ENCODE peak calls at places on chromosomes 3 and 15, in six cellular contexts. One of them, this sample, is unnamed.

GRCh38 chr3:172550347-172550943 is 27.2 kb upstream of the TNFSF10 start:
- DNase-seq in HCT116: peak; percentile 69
- DNase-seq in stomach: no peak
- DNase-seq in tibial nerve: no peak
- DNase-seq in IMR-90: peak; percentile 98
- DNase-seq in heart left ventricle: no peak
- DNase-seq in this sample: no peak

GRCh38 chr3:187318819-187319616 is 27.5 kb upstream of the MASP1 start:
- DNase-seq in HCT116: peak; percentile 42
- DNase-seq in stomach: peak; percentile 39
- DNase-seq in tibial nerve: peak; percentile 60
- DNase-seq in IMR-90: peak; percentile 73
- DNase-seq in heart left ventricle: no peak
- DNase-seq in this sample: no peak

GRCh38 chr3:139520028-139520737 is 19.4 kb downstream of the RBP1 start:
- DNase-seq in HCT116: peak; percentile 69
- DNase-seq in stomach: no peak
- DNase-seq in tibial nerve: no peak
- DNase-seq in IMR-90: peak; percentile 38
- DNase-seq in heart left ventricle: no peak
- DNase-seq in this sample: no peak

GRCh38 chr15:29522373-29523276 is 253.0 kb upstream of the NSMCE3 start:
- DNase-seq in HCT116: no peak
- DNase-seq in stomach: no peak
- DNase-seq in tibial nerve: no peak
- DNase-seq in IMR-90: no peak
- DNase-seq in heart left ventricle: no peak
- DNase-seq in this sample: no peak

GRCh38 chr3:193782280-193782654 is 189.3 kb downstream of the OPA1 start:
- DNase-seq in HCT116: peak; percentile 80
- DNase-seq in stomach: peak; percentile 77
- DNase-seq in tibial nerve: no peak
- DNase-seq in IMR-90: no peak
- DNase-seq in heart left ventricle: no peak
- DNase-seq in this sample: no peak

GRCh38 chr3:149180057-149180573 is 41.5 kb downstream of the CP start:
- DNase-seq in HCT116: peak; percentile 75
- DNase-seq in stomach: peak; percentile 44
- DNase-seq in tibial nerve: peak; percentile 98
- DNase-seq in IMR-90: peak; percentile 100
- DNase-seq in heart left ventricle: peak; percentile 61
- DNase-seq in this sample: peak; percentile 54

GRCh38 chr15:74240002-74240568 is 4.0 kb downstream of the CCDC33 start:
- DNase-seq in HCT116: peak; percentile 88
- DNase-seq in stomach: peak; percentile 95
- DNase-seq in tibial nerve: peak; percentile 21
- DNase-seq in IMR-90: peak; percentile 35
- DNase-seq in heart left ventricle: peak; percentile 91
- DNase-seq in this sample: peak; percentile 94

GRCh38 chr3:41881233-41881821 is 80.6 kb downstream of the ULK4 start:
- DNase-seq in HCT116: no peak
- DNase-seq in stomach: no peak
- DNase-seq in tibial nerve: peak; percentile 61
- DNase-seq in IMR-90: peak; percentile 48
- DNase-seq in heart left ventricle: no peak
- DNase-seq in this sample: no peak

GRCh38 chr3:107978116-107979057 is 112.4 kb downstream of the CD47 start:
- DNase-seq in HCT116: no peak
- DNase-seq in stomach: no peak
- DNase-seq in tibial nerve: no peak
- DNase-seq in IMR-90: no peak
- DNase-seq in heart left ventricle: no peak
- DNase-seq in this sample: no peak

GRCh38 chr3:12190221-12190807 is 31.6 kb upstream of the TIMP4 start:
- DNase-seq in HCT116: no peak
- DNase-seq in stomach: no peak
- DNase-seq in tibial nerve: no peak
- DNase-seq in IMR-90: no peak
- DNase-seq in heart left ventricle: no peak
- DNase-seq in this sample: no peak

DNA sequence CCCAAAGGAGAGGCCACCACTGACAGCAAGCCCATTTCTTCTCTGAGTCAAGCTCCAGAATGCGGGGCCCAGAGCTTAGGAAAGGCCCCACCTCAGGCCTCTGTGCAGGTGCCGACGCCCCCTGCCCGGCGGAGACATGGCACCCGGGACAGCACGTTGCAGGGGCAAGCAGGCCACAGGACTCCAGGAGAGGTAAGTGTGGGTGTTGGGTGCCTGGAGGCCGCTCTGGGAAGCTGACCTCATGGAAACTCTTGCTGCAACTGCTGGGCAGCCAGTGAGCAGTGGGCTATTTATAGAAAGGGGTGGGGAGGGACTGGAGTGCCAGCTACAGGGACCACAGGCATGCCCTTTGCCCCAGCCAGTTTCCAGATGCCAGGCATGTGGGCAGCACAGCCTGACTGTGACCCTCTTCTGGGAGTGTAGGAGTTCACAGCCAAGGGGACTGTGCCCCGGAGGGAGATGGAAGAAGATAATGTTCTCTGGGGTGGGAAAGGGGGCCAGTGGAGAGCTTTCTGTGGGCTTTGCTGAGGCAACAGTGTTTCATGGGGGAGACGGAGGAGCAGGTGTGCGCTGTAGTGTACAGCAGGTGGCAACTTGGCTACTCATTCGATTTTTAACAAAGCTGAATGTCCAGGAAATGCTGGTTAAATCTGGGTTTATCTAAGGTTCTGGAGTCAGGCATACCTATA is 23.7 kb downstream of the ALPK3 start:
- DNase-seq in HCT116: peak; percentile 29
- DNase-seq in stomach: peak; percentile 92
- DNase-seq in tibial nerve: peak; percentile 42
- DNase-seq in IMR-90: peak; percentile 32
- DNase-seq in heart left ventricle: peak; percentile 77
- DNase-seq in this sample: peak; percentile 88
- TF ChIP-seq POLR2A in HCT116: no peak
- TF ChIP-seq POLR2A in stomach: no peak
- TF ChIP-seq POLR2A in tibial nerve: no peak
- TF ChIP-seq POLR2A in IMR-90: no peak
- TF ChIP-seq POLR2A in heart left ventricle: peak; percentile 77
- TF ChIP-seq POLR2A in this sample: peak; percentile 84

DNA sequence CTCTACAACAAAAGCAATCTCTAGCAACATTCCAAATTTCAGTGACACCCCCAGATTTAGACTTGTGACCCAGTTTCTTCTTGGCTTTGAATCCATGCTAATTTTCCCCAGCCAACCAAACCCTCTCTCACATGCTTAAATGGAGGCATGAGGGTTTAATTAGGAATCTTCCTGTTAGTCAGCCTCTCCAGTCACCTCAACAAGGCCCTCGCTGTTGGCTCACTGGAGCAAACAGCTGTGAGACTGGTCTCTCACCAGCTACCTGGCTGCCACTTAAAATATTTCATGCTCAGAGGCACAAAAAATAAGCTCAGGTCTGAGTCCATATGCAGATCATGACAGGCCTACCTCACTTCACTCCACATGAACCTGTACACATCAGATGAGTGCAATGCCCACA is 630.4 kb upstream of the ADAMTS9 start:
- DNase-seq in HCT116: no peak
- DNase-seq in stomach: no peak
- DNase-seq in tibial nerve: no peak
- DNase-seq in IMR-90: no peak
- DNase-seq in heart left ventricle: no peak
- DNase-seq in this sample: no peak
- TF ChIP-seq POLR2A in HCT116: no peak
- TF ChIP-seq POLR2A in stomach: no peak
- TF ChIP-seq POLR2A in tibial nerve: no peak
- TF ChIP-seq POLR2A in IMR-90: no peak
- TF ChIP-seq POLR2A in heart left ventricle: no peak
- TF ChIP-seq POLR2A in this sample: no peak

DNA sequence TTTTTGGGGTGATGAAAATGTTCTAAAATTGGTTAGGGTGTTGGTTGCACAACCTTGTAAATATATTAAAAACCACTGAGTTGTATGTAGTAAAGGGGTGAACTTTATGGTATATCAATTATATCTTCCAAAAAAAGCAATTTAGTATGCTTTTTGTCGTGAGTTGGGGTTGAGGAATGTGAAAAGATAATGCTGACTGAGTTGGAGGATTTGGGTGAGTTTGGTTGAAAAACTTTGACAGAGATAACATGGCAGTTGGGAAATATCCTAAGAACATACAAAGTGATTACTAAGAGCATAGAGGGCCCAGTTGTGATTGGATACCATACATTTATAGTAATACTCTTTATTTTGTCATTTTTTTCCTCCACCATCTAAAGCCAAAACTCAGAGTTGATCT is 33.6 kb downstream of the HMG20A start:
- DNase-seq in HCT116: no peak
- DNase-seq in stomach: no peak
- DNase-seq in tibial nerve: no peak
- DNase-seq in IMR-90: peak; percentile 45
- DNase-seq in heart left ventricle: no peak
- DNase-seq in this sample: no peak
- TF ChIP-seq POLR2A in HCT116: no peak
- TF ChIP-seq POLR2A in stomach: no peak
- TF ChIP-seq POLR2A in tibial nerve: no peak
- TF ChIP-seq POLR2A in IMR-90: no peak
- TF ChIP-seq POLR2A in heart left ventricle: no peak
- TF ChIP-seq POLR2A in this sample: no peak

GRCh38 chr15:79922512-79923067 is 25.8 kb upstream of the MTHFS start:
- DNase-seq in HCT116: no peak
- DNase-seq in stomach: no peak
- DNase-seq in tibial nerve: no peak
- DNase-seq in IMR-90: no peak
- DNase-seq in heart left ventricle: no peak
- DNase-seq in this sample: no peak
- TF ChIP-seq POLR2A in HCT116: no peak
- TF ChIP-seq POLR2A in stomach: no peak
- TF ChIP-seq POLR2A in tibial nerve: no peak
- TF ChIP-seq POLR2A in IMR-90: no peak
- TF ChIP-seq POLR2A in heart left ventricle: no peak
- TF ChIP-seq POLR2A in this sample: no peak

DNA sequence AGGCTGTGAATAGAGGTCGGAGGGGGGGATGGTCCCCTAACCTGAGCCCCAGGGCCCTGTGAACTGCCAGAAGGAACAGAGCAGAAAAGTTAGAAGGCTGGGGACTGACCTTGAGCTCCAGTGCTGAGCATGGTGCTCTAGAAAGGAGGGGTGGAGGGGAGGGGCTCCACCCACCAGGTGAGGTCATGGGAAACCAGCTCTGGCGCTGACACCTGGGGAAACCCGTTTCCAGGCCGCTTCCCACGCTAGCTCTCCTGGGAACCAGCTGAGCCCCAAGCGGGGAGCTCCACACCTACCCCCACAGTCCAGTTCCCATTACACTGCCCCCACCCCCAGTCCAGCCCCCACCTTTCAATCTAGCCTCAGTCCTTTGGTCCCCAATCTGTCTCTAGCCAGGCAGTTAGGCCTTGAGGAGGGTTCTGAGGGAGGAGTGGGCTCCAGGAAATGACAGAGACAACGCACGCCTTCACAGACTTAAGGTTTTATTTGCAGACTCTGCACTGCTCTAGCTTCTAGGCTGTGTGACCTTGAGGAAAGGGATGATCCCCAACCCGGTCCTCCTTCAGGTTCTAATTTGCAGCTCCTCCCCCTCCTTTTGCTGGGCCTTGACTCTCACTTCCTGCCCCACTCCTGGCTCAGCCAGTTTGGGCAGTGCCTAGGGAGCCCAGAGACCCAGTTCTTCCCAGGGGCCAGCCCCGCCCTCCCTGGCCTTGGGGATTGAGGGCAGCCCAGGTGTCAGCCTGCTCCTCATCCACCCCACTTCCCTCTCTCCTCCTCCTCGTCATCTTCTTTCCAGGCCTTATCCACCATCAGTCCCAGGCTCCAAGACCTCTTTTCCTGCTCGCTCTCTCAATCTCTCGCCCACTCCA is 2.1 kb downstream of the RHOV start:
- DNase-seq in HCT116: no peak
- DNase-seq in stomach: peak; percentile 85
- DNase-seq in tibial nerve: no peak
- DNase-seq in IMR-90: no peak
- DNase-seq in heart left ventricle: no peak
- DNase-seq in this sample: peak; percentile 39
- TF ChIP-seq POLR2A in HCT116: no peak
- TF ChIP-seq POLR2A in stomach: no peak
- TF ChIP-seq POLR2A in tibial nerve: no peak
- TF ChIP-seq POLR2A in IMR-90: no peak
- TF ChIP-seq POLR2A in heart left ventricle: no peak
- TF ChIP-seq POLR2A in this sample: no peak

GRCh38 chr15:56243774-56244236 is at the start of gene RFX7:
- DNase-seq in HCT116: no peak
- DNase-seq in stomach: peak; percentile 83
- DNase-seq in tibial nerve: peak; percentile 44
- DNase-seq in IMR-90: peak; percentile 73
- DNase-seq in heart left ventricle: peak; percentile 88
- DNase-seq in this sample: peak; percentile 83
- TF ChIP-seq POLR2A in HCT116: peak; percentile 18
- TF ChIP-seq POLR2A in stomach: no peak
- TF ChIP-seq POLR2A in tibial nerve: peak; percentile 21
- TF ChIP-seq POLR2A in IMR-90: no peak
- TF ChIP-seq POLR2A in heart left ventricle: no peak
- TF ChIP-seq POLR2A in this sample: peak; percentile 38

This sample was measured in right lobe of liver.